ENCODE peak calls at places on chromosomes 1 and 21, in six cellular contexts. I is astrocyte of the spinal cord; B is CD8-positive, alpha-beta T cell; Q is suprapubic skin; E is fibroblast of the aortic adventitia; C is OCI-LY7. O is an unnamed sample.

GRCh38 chr1:42745851-42746250 is 5.8 kb upstream of the CLDN19 start:
- DNase-seq in I (no peak), B (no peak), Q (peak), E (no peak), C (no peak), O (no peak)

GRCh38 chr1:68174173-68175113 is 57.9 kb downstream of the WLS start:
- DNase-seq in I (peak), B (no peak), Q (peak), E (peak), C (no peak), O (peak)

GRCh38 chr1:28517649-28517999 is 11.8 kb downstream of the RCC1 start:
- DNase-seq in I (no peak), B (no peak), Q (no peak), E (no peak), C (no peak), O (no peak)

GRCh38 chr1:71548398-71548797 is 467.6 kb upstream of the ZRANB2 start:
- DNase-seq in I (no peak), B (no peak), Q (no peak), E (no peak), C (no peak), O (no peak)

GRCh38 chr1:161260346-161260745 is 1.8 kb downstream of the PCP4L1 start:
- DNase-seq in I (no peak), B (no peak), Q (no peak), E (no peak), C (no peak), O (no peak)

GRCh38 chr1:178122283-178122682 is 28.4 kb downstream of the RASAL2 start:
- DNase-seq in I (no peak), B (no peak), Q (no peak), E (no peak), C (no peak), O (no peak)

GRCh38 chr1:72357411-72357810 is 75.1 kb upstream of the NEGR1 start:
- DNase-seq in I (peak), B (no peak), Q (no peak), E (peak), C (no peak), O (no peak)

GRCh38 chr1:36320767-36321118 is 2.7 kb downstream of the EVA1B start:
- DNase-seq in I (no peak), B (no peak), Q (no peak), E (no peak), C (no peak), O (no peak)

GRCh38 chr1:94122201-94122970 is 1.4 kb upstream of the ABCA4 start:
- DNase-seq in I (peak), B (no peak), Q (no peak), E (peak), C (no peak), O (no peak)

GRCh38 chr1:201714542-201715276 is 114.2 kb upstream of the IPO9 start:
- DNase-seq in I (peak), B (no peak), Q (peak), E (peak), C (no peak), O (peak)

GRCh38 chr1:223393275-223394214 is at the start of gene CCDC185:
- DNase-seq in I (no peak), B (no peak), Q (no peak), E (no peak), C (no peak), O (no peak)

GRCh38 chr1:186325239-186325638 is 49.8 kb downstream of the TPR start:
- DNase-seq in I (peak), B (no peak), Q (no peak), E (peak), C (peak), O (peak)

GRCh38 chr1:221227872-221228337 is 348.7 kb downstream of the HLX start:
- DNase-seq in I (no peak), B (no peak), Q (no peak), E (no peak), C (no peak), O (no peak)

GRCh38 chr1:103514920-103515503 is 10.5 kb upstream of the RNPC3 start:
- DNase-seq in I (peak), B (no peak), Q (no peak), E (peak), C (peak), O (peak)

GRCh38 chr21:17370750-17371325 is 142.0 kb upstream of the CXADR start:
- DNase-seq in I (no peak), B (no peak), Q (no peak), E (no peak), C (no peak), O (no peak)

GRCh38 chr1:156804026-156804425 is 12.6 kb downstream of the SH2D2A start:
- DNase-seq in I (no peak), B (no peak), Q (no peak), E (no peak), C (no peak), O (no peak)

GRCh38 chr1:113042336-113043143 is 30.5 kb upstream of the LRIG2 start:
- DNase-seq in I (peak), B (no peak), Q (peak), E (peak), C (peak), O (peak)

GRCh38 chr1:63915121-63915520 is 141.3 kb downstream of the ROR1 start:
- DNase-seq in I (peak), B (no peak), Q (no peak), E (peak), C (peak), O (peak)

GRCh38 chr1:37085393-37085792 is 51.1 kb upstream of the GRIK3 start:
- DNase-seq in I (no peak), B (no peak), Q (no peak), E (no peak), C (no peak), O (no peak)

GRCh38 chr1:243680861-243681260 is 169.2 kb downstream of the AKT3 start:
- DNase-seq in I (no peak), B (no peak), Q (no peak), E (no peak), C (no peak), O (no peak)

GRCh38 chr1:21659099-21659923 is 9.8 kb downstream of the RAP1GAP start:
- DNase-seq in I (peak), B (peak), Q (no peak), E (peak), C (peak), O (no peak)

GRCh38 chr21:35359076-35359475 is 310.0 kb upstream of the RUNX1 start:
- DNase-seq in I (no peak), B (no peak), Q (no peak), E (no peak), C (no peak), O (no peak)

GRCh38 chr1:116433283-116434257 is 60.5 kb downstream of the ATP1A1 start:
- DNase-seq in I (peak), B (no peak), Q (no peak), E (no peak), C (no peak), O (no peak)

GRCh38 chr21:38839370-38839681 is 33.6 kb downstream of the ETS2 start:
- DNase-seq in I (no peak), B (no peak), Q (no peak), E (no peak), C (no peak), O (no peak)

GRCh38 chr1:202710070-202711025 is at the start of gene SYT2:
- DNase-seq in I (no peak), B (no peak), Q (peak), E (no peak), C (no peak), O (no peak)

GRCh38 chr1:229139320-229139719 is 131.6 kb upstream of the RAB4A start:
- DNase-seq in I (no peak), B (no peak), Q (no peak), E (no peak), C (no peak), O (no peak)

GRCh38 chr1:50973875-50974617 is 4.0 kb downstream of the CDKN2C start:
- DNase-seq in I (no peak), B (no peak), Q (no peak), E (no peak), C (no peak), O (no peak)

GRCh38 chr1:79364896-79365295 is 358.4 kb upstream of the ADGRL4 start:
- DNase-seq in I (no peak), B (no peak), Q (no peak), E (peak), C (no peak), O (no peak)

GRCh38 chr1:64839732-64840405 is 95.0 kb downstream of the RAVER2 start:
- DNase-seq in I (no peak), B (no peak), Q (no peak), E (no peak), C (no peak), O (no peak)

GRCh38 chr1:21778405-21778727 is 4.6 kb downstream of the USP48 start:
- DNase-seq in I (no peak), B (no peak), Q (no peak), E (no peak), C (no peak), O (no peak)

GRCh38 chr1:31715873-31716220 is 12.0 kb upstream of the COL16A1 start:
- DNase-seq in I (no peak), B (no peak), Q (no peak), E (no peak), C (no peak), O (no peak)
- TF ChIP-seq CTCF in I (no peak), B (no peak), Q (peak), E (no peak), C (no peak), O (no peak)

DNA sequence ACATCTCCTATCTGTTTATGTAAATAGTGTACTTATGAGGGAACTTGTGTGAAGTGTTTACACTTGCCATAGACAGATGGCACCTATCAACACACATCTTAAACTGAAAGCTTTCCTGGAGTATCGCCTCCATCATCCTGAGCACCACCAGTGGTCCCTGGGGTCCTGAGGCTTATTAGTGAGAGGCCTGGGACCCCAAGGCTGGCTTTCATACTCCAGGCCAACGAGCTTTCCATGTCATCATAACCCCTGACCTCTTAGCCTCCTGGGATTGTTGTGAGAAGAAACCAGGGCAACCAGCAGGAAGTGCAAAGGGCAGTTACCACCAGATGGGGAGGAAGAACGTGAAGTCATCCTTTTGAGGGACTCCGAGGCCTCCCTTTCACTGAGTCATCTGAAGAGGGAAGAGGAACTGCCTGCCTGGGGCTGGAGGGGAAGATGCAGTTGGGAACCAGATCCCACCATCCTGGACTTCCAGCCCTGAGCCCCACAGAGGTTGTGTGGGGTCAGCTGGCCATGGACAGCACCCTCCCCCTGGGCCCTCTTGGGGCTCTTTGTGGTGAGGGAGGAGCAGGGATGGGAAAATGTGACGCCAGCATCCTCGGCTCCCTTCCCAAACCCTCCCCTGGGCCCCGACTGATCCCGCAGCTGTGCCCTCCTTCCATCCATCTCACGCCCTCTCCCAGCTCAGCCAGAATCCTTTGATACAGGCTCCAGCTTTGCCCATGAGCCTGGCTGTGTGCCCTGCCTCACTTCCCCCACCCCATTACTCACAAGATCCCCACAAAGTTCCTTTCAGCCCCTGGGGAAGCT is 5.8 kb downstream of the INKA2 start:
- DNase-seq in I (peak), B (no peak), Q (no peak), E (peak), C (no peak), O (no peak)
- H3K4me3 ChIP-seq in I (no peak), B (no peak), Q (no peak), E (no peak), C (no peak), O (no peak)

GRCh38 chr1:212132040-212132439 is 96.5 kb downstream of the DTL start:
- DNase-seq in I (no peak), B (no peak), Q (no peak), E (no peak), C (no peak), O (no peak)

GRCh38 chr1:212138441-212138840 is 102.9 kb downstream of the DTL start:
- DNase-seq in I (no peak), B (no peak), Q (no peak), E (no peak), C (no peak), O (no peak)

GRCh38 chr1:212137854-212138253 is 102.3 kb downstream of the DTL start:
- DNase-seq in I (no peak), B (no peak), Q (no peak), E (no peak), C (no peak), O (no peak)

GRCh38 chr1:212133319-212133718 is 97.8 kb downstream of the DTL start:
- DNase-seq in I (no peak), B (no peak), Q (no peak), E (no peak), C (no peak), O (no peak)

GRCh38 chr1:212135166-212135565 is 99.6 kb downstream of the DTL start:
- DNase-seq in I (no peak), B (no peak), Q (no peak), E (no peak), C (no peak), O (no peak)
- TF ChIP-seq CTCF in I (no peak), B (no peak), Q (no peak), E (no peak), C (no peak), O (no peak)

GRCh38 chr1:52059326-52059725 is 3.2 kb downstream of the BTF3L4 start:
- DNase-seq in I (peak), B (no peak), Q (no peak), E (peak), C (no peak), O (peak)
- H3K4me3 ChIP-seq in I (no peak), B (no peak), Q (no peak), E (no peak), C (no peak), O (no peak)

DNA sequence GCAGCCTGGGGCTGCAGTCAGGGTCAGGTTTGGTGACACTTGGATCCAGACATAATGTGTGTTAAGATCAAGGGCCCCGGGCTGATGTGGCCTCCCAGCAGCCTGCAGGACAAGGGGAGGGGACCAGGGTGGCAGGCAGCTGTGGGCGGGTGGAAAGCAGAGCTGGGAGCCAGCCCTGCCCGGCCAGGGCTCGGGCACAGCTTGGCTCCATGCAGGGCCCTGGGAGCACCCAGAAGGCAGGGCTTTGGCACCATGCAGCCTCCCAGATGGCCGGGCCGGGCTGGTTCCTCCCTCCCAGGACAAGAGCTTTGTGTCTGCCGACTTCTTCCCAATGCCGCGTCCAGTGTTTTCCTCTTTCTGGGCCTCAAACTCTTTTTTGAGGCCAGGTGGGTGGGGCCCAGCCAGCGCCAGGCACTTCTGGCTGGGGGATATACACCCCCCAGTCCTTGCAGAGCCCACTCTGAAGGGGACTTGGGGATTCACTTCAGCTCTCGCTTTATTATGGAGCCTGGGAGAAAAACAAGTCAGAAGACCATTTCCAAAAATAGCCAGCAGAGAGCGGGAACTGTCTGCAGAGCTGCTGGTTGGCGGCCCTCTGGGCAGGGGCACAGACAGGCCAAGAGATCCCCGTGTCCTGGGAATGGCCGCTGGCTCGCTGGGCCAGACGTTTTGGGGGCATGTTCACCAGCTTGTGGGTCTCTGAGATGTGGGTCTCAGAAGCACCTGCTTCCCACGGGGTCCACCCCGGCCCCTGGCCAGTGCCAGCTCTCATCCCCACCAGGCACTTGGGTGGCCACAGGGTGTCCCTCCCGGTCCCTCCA is 103.8 kb upstream of the ARHGEF16 start:
- DNase-seq in I (peak), B (no peak), Q (no peak), E (peak), C (no peak), O (no peak)
- TF ChIP-seq CTCF in I (peak), B (no peak), Q (no peak), E (peak), C (no peak), O (no peak)

GRCh38 chr1:167518331-167518700 is at the start of gene CD247:
- DNase-seq in I (no peak), B (peak), Q (no peak), E (no peak), C (peak), O (no peak)
- H3K4me3 ChIP-seq in I (no peak), B (peak), Q (peak), E (no peak), C (no peak), O (no peak)

GRCh38 chr1:15426492-15427279 is 11.6 kb upstream of the CTRC start:
- DNase-seq in I (no peak), B (no peak), Q (no peak), E (no peak), C (no peak), O (no peak)
- TF ChIP-seq CTCF in I (peak), B (no peak), Q (no peak), E (no peak), C (no peak), O (no peak)

O was measured in astrocyte of the cerebellum.